ENCODE peak calls at places on chromosomes 11 and 22, in six cellular contexts. P is cardiac fibroblast, X is heart left ventricle, W is tibial artery, B is B cell, M is epithelial cell of proximal tubule. J is an unnamed sample.

GRCh38 chr22:23763579-23764331 is 965 bp downstream of the C22orf15 start:
- DNase-seq in M (no peak), P (no peak), X (no peak), W (no peak), B (no peak), J (no peak)

GRCh38 chr11:95108159-95108611 is 18.5 kb downstream of the ENDOD1 start:
- DNase-seq in B (no peak), P (peak), X (peak), M (no peak), W (no peak), J (no peak)

GRCh38 chr11:68118753-68119448 is 2.3 kb downstream of the CHKA start:
- DNase-seq in M (no peak), P (no peak), B (peak), X (no peak), W (no peak), J (no peak)

GRCh38 chr11:70054020-70054419 is 24.1 kb upstream of the ANO1 start:
- DNase-seq in W (no peak), B (no peak), X (no peak), P (no peak), M (no peak), J (no peak)

GRCh38 chr11:120956710-120957500 is 67.0 kb upstream of the TBCEL start:
- DNase-seq in B (no peak), W (no peak), X (no peak), M (no peak), P (no peak), J (no peak)

GRCh38 chr11:64230985-64231365 is 627 bp downstream of the DNAJC4 start:
- DNase-seq in W (no peak), B (peak), P (no peak), X (no peak), M (no peak), J (no peak)

GRCh38 chr22:45127866-45128265 is 35.9 kb upstream of the NUP50 start:
- DNase-seq in B (no peak), X (no peak), M (no peak), W (no peak), P (peak), J (no peak)

GRCh38 chr11:115674176-115674575 is 170.0 kb upstream of the CADM1 start:
- DNase-seq in X (no peak), M (no peak), B (no peak), P (no peak), W (no peak), J (no peak)

GRCh38 chr11:102495161-102496042 is 35.1 kb downstream of the MMP7 start:
- DNase-seq in W (no peak), B (peak), M (peak), P (peak), X (peak), J (no peak)

GRCh38 chr22:48357961-48358360 is 1469.7 kb downstream of the BRD1 start:
- DNase-seq in W (no peak), P (no peak), B (no peak), M (no peak), X (no peak), J (no peak)

GRCh38 chr11:95547186-95547585 is 242.4 kb downstream of the FAM76B start:
- DNase-seq in W (no peak), B (no peak), M (no peak), X (no peak), P (no peak), J (no peak)

GRCh38 chr11:70487763-70488162 is 89.4 kb downstream of the CTTN start:
- DNase-seq in W (no peak), M (no peak), B (no peak), P (no peak), X (no peak), J (no peak)

GRCh38 chr11:85114786-85115185 is 512.4 kb downstream of the DLG2 start:
- DNase-seq in P (peak), W (no peak), M (no peak), X (no peak), B (no peak), J (no peak)

GRCh38 chr11:2589538-2589934 is 110.3 kb downstream of the KCNQ1OT1 start:
- DNase-seq in X (no peak), M (no peak), P (no peak), B (no peak), W (no peak), J (no peak)

GRCh38 chr22:16783930-16784354 is 41.3 kb downstream of the XKR3 start:
- DNase-seq in X (no peak), P (peak), M (no peak), W (no peak), B (no peak), J (no peak)
- TF ChIP-seq CTCF in X (no peak), P (peak), M (peak), W (no peak), B (peak), J (peak)

DNA sequence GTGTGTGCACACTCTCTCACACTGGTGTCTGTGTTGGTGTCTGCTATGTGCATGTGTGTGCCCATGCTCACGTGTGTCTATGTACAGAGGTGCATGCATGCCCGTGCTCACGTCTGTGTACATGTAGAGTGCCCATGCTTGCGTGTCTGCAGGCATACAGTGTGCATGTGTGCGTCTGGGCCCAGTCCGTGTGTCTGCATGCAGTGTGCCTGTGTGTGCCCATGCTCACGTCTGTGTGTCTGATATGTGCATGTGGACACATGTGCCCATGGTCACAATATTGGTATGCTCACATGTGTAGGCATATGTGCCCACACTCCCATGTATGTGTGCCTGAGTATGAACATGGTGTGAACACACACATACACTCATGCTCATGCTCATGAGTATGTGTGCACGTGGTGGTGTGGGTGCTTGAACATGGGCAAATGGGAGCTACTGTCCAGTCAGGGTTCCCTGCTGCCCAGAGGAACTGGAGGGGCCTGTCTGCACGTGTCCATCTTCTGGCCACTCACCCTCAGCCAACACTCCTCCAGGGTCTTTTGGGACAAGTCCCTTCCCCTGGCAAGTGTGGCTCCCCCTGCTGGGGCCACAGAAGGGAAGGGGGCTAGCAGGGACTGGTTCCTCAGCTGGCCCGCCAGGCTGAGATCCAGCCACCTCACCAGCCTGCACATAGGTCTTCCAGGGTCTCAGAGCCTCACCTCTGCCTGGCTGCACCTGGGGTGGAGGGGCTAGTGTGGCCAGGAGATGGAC is 7.3 kb upstream of the TBX1 start:
- DNase-seq in W (no peak), B (no peak), X (no peak), P (no peak), M (no peak), J (no peak)
- TF ChIP-seq CTCF in W (no peak), B (no peak), X (no peak), P (no peak), M (no peak), J (no peak)

DNA sequence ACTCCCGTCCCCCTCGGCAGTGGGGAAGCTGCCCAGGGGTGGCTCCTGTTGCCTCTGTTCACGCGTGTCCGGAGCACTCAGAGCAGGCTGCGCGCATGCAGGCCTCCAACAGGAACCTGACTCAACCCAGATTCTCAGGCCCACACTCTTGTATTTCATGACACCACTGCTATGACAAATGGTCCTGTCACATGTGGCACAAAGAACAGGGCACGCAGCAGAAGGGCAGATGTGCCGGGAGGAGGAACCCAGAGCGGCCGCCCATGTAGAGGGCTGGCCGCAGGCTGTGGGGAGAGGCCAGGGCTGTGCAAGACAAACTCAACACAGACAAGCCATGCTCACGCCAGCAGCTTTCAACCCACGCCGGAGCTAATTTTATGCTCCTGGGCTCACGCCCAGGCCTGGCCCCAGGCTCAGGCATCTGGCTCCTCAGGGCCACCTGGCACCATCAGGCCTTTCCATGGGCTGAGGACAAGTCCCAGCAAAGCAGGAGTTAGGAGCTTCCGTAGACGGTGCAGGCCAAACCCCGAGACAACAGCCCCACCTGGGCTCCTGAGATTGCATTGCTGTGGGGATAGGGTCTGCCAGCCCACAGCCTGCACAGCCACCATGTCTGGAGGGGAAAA is 40.0 kb downstream of the DUSP8 start:
- DNase-seq in P (no peak), M (no peak), W (peak), X (peak), B (no peak), J (no peak)
- TF ChIP-seq CTCF in P (no peak), M (no peak), W (no peak), X (no peak), B (no peak), J (no peak)

GRCh38 chr11:65525659-65526480 is 987 bp downstream of the SCYL1 start:
- DNase-seq in M (no peak), W (no peak), X (no peak), B (no peak), P (no peak), J (no peak)

GRCh38 chr11:65530157-65530496 is 5.2 kb downstream of the SCYL1 start:
- DNase-seq in X (no peak), B (no peak), M (no peak), W (no peak), P (no peak), J (no peak)

GRCh38 chr11:65529475-65530156 is 4.7 kb downstream of the SCYL1 start:
- DNase-seq in W (no peak), X (no peak), P (no peak), B (no peak), M (no peak), J (no peak)

GRCh38 chr11:65526744-65527143 is 1.9 kb downstream of the SCYL1 start:
- DNase-seq in B (no peak), M (no peak), P (no peak), W (no peak), X (no peak), J (no peak)

GRCh38 chr11:65528819-65529350 is 4.0 kb downstream of the SCYL1 start:
- DNase-seq in B (no peak), W (no peak), P (no peak), M (no peak), X (no peak), J (no peak)
- TF ChIP-seq CTCF in B (no peak), W (no peak), P (no peak), M (no peak), X (no peak), J (no peak)